ENCODE peak calls at places on chromosomes 4 and X, in eight cellular contexts. N, H, J, S, P, Y, L and K are unnamed samples.

GRCh38 chr4:123821861-123822260 is 425.3 kb downstream of the SPRY1 start:
- DNase-seq in N (no peak), S (peak), Y (peak), J (peak), L (no peak), H (no peak), P (peak), K (no peak)

GRCh38 chrX:137033774-137034507 is at the start of gene GPR101:
- DNase-seq in N (no peak), H (no peak), J (no peak), L (no peak), P (no peak), Y (no peak), S (no peak), K (no peak)

GRCh38 chr4:186792994-186793393 is 69.3 kb upstream of the FAT1 start:
- DNase-seq in N (no peak), L (no peak), Y (peak), J (peak), S (peak), P (no peak), H (no peak), K (no peak)

GRCh38 chr4:112145326-112145819 is at the start of gene FAM241A:
- DNase-seq in S (peak), N (peak), Y (peak), J (peak), H (peak), P (peak), L (peak), K (peak)

GRCh38 chr4:149065753-149066152 is 623.5 kb upstream of the NR3C2 start:
- DNase-seq in N (no peak), H (no peak), S (no peak), Y (no peak), L (no peak), J (no peak), P (no peak), K (no peak)

GRCh38 chrX:3522016-3522690 is 175.7 kb upstream of the MXRA5 start:
- DNase-seq in L (no peak), N (no peak), H (no peak), J (peak), S (peak), Y (peak), P (no peak), K (no peak)

GRCh38 chr4:1187182-1187581 is 14.8 kb upstream of the SPON2 start:
- DNase-seq in S (no peak), H (peak), L (no peak), Y (no peak), N (no peak), P (peak), J (no peak), K (no peak)

GRCh38 chrX:9885150-9885549 is 82.0 kb upstream of the CLDN34 start:
- DNase-seq in J (peak), L (peak), H (peak), P (no peak), N (no peak), S (peak), Y (peak), K (peak)

GRCh38 chr4:152265149-152265621 is 270.7 kb downstream of the FBXW7 start:
- DNase-seq in J (peak), S (peak), Y (peak), P (peak), N (peak), H (no peak), L (no peak), K (no peak)

GRCh38 chr4:145097821-145098674 is at the start of the genes ABCE1 and ANAPC10:
- DNase-seq in P (peak), J (peak), S (peak), H (peak), Y (peak), L (peak), N (peak), K (peak)
- TF ChIP-seq CTCF in P (no peak), J (peak), S (peak), H (no peak), Y (peak), L (no peak), N (peak), K (peak)

DNA sequence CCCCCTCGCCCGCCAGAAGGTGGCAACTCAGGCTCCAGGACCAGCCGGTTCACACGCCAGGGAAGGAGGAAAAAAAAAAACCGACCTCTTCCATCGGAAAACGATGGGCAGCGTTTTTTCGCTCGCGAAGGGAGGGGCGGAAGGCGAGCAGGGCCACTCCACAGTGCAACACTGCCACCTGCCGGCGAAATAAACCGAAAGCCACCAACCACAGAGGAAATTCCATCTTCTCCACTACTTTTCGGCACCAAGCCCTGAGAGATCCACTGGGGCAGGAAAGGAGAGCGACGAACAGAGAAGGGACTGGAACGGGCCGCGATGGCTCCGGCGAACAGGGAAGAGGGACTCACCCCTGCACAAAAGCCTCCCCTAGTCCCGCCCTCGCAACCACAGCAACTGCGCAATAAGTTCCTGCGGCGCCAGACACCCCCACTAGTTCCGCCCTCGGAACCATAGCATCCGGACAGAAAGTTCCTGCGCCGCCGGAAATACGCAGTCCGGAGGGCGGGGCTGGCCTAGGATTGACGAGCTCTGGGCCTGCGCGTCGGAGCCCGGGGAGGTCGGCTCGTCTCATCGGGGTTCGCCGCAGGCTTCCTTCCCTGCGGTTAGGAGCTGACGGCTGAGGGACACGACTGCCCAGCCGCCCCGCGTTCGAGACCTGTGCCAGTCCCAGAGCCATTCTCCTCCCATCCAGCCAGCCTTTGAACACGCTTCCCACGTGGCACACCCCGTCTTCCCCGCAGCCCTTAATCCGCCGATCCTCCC is 23.4 kb downstream of the FAM156A start:
- DNase-seq in L (peak), J (peak), H (peak), N (peak), S (peak), Y (peak), P (peak), K (peak)
- TF ChIP-seq CTCF in L (peak), J (peak), H (peak), N (peak), S (peak), Y (peak), P (peak), K (peak)

DNA sequence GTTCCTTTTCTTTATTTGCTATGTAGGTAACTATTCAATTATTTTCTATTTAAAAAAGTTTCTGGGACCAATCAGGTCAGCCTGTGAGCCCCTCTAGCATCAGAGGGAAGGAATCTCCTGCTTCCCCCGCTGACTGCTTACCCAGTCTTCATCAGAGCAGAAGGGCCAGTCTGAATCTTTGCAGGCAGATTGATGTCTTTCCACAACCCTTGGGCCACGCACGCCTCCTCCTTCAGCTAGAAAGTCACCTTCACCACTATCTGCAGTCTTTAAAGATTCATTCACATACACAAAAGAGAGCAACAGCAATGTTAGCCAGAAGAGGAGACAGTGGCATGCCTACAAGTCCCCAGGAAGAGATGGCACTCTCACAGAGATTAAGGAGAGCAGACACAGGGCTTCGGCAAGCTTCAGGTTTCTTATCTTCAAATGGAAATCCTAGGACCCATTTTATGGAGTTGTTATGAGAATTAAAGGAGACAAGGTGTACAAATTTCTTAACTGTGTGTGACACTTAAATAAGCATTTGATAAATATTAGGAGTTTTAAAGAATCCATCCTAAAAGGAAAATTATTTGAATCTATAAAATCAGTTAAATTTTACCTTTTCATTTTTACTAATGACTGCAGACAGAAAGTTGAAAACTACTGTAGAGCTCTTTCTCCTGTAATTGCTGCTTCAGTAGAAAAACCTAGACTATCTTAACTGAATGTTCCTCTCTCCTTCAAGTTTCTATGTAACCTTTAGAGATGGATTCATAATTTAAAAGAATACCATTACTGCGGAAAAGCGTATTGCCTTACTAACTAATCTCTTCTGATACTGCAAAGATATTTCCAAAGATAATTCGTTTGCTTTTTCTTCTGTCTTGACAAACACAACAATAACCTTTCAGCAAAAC is 995 bp downstream of the FGA start:
- DNase-seq in Y (no peak), S (no peak), J (no peak), H (no peak), P (no peak), N (no peak), L (no peak), K (no peak)
- TF ChIP-seq CTCF in Y (no peak), S (no peak), J (no peak), H (no peak), P (no peak), N (no peak), L (no peak), K (no peak)

GRCh38 chr4:109827672-109828071 is at the start of gene RRH:
- DNase-seq in N (no peak), H (no peak), Y (no peak), J (no peak), S (no peak), P (no peak), L (no peak), K (no peak)

GRCh38 chr4:109821186-109821585 is 5.6 kb downstream of the GAR1 start:
- DNase-seq in S (no peak), L (no peak), N (no peak), P (no peak), J (no peak), H (no peak), Y (no peak), K (no peak)

GRCh38 chr4:109826719-109827118 is 1.1 kb upstream of the RRH start:
- DNase-seq in J (peak), L (no peak), S (peak), N (no peak), P (no peak), H (peak), Y (peak), K (no peak)
- TF ChIP-seq CTCF in J (peak), L (peak), S (peak), N (peak), P (peak), H (peak), Y (peak), K (no peak)

GRCh38 chrX:41180194-41180902 is 95.1 kb downstream of the USP9X start:
- DNase-seq in H (peak), Y (peak), J (peak), N (no peak), P (peak), S (peak), L (peak), K (peak)
- TF ChIP-seq CTCF in H (peak), Y (peak), J (peak), N (peak), P (peak), S (peak), L (peak), K (peak)

GRCh38 chr4:141376769-141377168 is 156.1 kb downstream of the ZNF330 start:
- DNase-seq in S (no peak), Y (no peak), L (no peak), P (no peak), J (no peak), H (peak), N (no peak), K (no peak)

GRCh38 chr4:141371206-141371605 is 150.5 kb downstream of the ZNF330 start:
- DNase-seq in P (no peak), S (peak), Y (no peak), J (no peak), N (no peak), H (no peak), L (no peak), K (no peak)

DNA sequence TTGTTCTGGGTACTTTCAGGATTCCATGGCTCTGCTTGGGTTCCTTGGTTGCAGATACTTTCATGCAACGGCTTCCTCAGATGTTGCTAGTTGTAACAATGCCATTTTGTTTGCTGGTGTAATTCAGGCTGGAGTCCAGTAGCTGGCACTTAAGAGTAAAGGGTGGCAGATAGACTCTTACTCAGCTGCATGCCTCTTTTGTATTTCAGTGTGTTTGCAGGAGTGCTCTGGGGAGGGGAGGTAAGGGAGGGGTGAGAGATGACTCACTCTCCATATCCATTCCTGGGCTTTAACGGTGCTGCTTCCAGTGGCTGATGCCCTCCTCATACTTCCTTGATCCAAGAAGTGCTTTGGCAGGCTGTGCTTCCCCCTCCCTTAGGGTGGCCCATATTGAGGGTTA is 155.2 kb downstream of the ZNF330 start:
- DNase-seq in N (no peak), H (peak), S (peak), L (no peak), Y (peak), P (peak), J (peak), K (no peak)
- TF ChIP-seq CTCF in N (no peak), H (no peak), S (peak), L (no peak), Y (peak), P (peak), J (peak), K (no peak)

DNA sequence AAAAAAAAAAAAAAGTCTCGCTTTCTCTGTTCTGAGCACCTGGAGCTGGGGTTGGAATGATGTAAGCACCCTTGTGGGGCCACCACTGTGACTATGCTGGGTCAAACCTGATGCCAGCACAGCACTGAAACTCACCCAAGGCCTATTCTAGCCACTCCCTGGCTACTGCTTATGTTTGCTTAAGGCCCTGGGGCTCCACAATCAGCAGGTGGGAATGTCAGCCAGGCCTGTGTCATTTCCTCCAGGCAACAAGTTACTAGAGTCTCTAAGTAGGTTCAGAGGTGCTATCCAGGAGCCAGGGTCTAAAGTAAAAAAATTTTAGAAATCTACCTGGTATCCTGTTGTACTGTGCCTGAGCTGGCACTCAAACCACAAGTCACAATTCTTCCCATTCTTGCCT is 1306.8 kb downstream of the STIM2 start:
- DNase-seq in N (no peak), J (no peak), L (no peak), H (no peak), P (peak), Y (no peak), S (no peak), K (no peak)
- TF ChIP-seq CTCF in N (no peak), J (no peak), L (no peak), H (no peak), P (no peak), Y (no peak), S (no peak), K (no peak)

GRCh38 chr4:129223955-129224354 is 128.0 kb downstream of the C4orf33 start:
- DNase-seq in L (no peak), J (no peak), H (no peak), S (no peak), Y (no peak), N (no peak), P (no peak), K (no peak)

GRCh38 chr4:129220254-129220653 is 124.3 kb downstream of the C4orf33 start:
- DNase-seq in N (no peak), L (no peak), P (no peak), S (no peak), Y (no peak), H (no peak), J (no peak), K (no peak)

GRCh38 chr4:129218897-129219296 is 122.9 kb downstream of the C4orf33 start:
- DNase-seq in N (no peak), P (no peak), Y (peak), L (no peak), H (no peak), J (peak), S (peak), K (no peak)

GRCh38 chr4:129213692-129214091 is 117.7 kb downstream of the C4orf33 start:
- DNase-seq in H (no peak), J (no peak), N (no peak), L (no peak), P (no peak), Y (no peak), S (no peak), K (no peak)

DNA sequence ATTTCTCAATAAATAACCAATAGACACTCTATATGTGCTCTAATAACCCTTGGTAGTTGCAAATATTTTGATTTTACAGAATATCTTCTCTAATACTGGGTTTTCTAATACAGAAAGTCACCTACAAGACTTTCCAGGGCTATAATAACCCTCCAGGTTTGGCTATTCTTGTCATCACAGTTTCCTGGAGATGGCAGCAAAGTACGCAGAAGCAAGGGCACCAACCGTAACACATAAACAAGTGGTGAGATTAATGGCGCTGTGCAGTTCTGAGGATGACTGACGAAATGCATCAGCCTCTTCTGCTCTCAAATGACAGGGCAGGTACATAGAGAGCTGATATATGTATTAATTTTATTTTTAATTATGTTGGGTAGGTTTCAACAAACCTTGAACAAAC is 122.4 kb downstream of the C4orf33 start:
- DNase-seq in S (peak), Y (peak), L (no peak), H (peak), J (peak), P (no peak), N (no peak), K (no peak)
- TF ChIP-seq CTCF in S (no peak), Y (peak), L (no peak), H (no peak), J (peak), P (no peak), N (peak), K (no peak)